ENCODE peak calls at places on chromosomes 1 and 21, in five cellular contexts. W is IMR-90; V is activated T-cell treated with anti-CD3 and anti-CD28 coated beads for 1 hour; I is HT1080; U is stimulated activated CD8-positive, alpha-beta memory T cell treated with anti-CD3 and anti-CD28 coated beads, Interleukin-7, amount 100 ng/mL, for 24 hours. D is an unnamed sample.

GRCh38 chr1:29166291-29166878 is 15.3 kb downstream of the SRSF4 start:
- DNase-seq in V (no peak), W (no peak), I (no peak), U (no peak), D (no peak)

GRCh38 chr21:17578162-17578561 is 34.5 kb downstream of the BTG3 start:
- DNase-seq in I (no peak), W (no peak), V (no peak), U (no peak), D (no peak)

GRCh38 chr1:182032251-182032650 is 29.3 kb downstream of the ZNF648 start:
- DNase-seq in W (no peak), U (no peak), V (no peak), I (peak; percentile 10), D (no peak)

GRCh38 chr1:156155760-156156495 is 2.5 kb downstream of the SEMA4A start:
- DNase-seq in W (no peak), U (no peak), V (no peak), I (no peak), D (no peak)

GRCh38 chr1:209875510-209875909 is 47.7 kb downstream of the UTP25 start:
- DNase-seq in I (peak; percentile 77), V (no peak), U (no peak), W (peak; percentile 67), D (no peak)

GRCh38 chr1:16017461-16018303 is at the start of gene HSPB7:
- DNase-seq in I (no peak), V (no peak), W (peak; percentile 52), U (no peak), D (no peak)

GRCh38 chr21:22062472-22063139 is 1064.4 kb downstream of the NCAM2 start:
- DNase-seq in W (no peak), I (no peak), V (no peak), U (no peak), D (no peak)

GRCh38 chr1:116820362-116820761 is 66.1 kb downstream of the CD2 start:
- DNase-seq in I (peak; percentile 88), V (no peak), W (peak; percentile 80), U (no peak), D (no peak)

GRCh38 chr1:206568256-206568655 is 44.0 kb downstream of the EIF2D start:
- DNase-seq in W (no peak), V (no peak), I (peak; percentile 96), U (no peak), D (no peak)

GRCh38 chr1:185075476-185075875 is 30.1 kb downstream of the RNF2 start:
- DNase-seq in V (no peak), W (no peak), U (no peak), I (no peak), D (no peak)

GRCh38 chr1:24727490-24728214 is 17.6 kb upstream of the CLIC4 start:
- DNase-seq in W (peak; percentile 93), U (no peak), I (peak; percentile 52), V (no peak), D (no peak)

GRCh38 chr1:211788626-211789025 is 41.9 kb downstream of the LPGAT1 start:
- DNase-seq in U (no peak), I (no peak), V (no peak), W (peak; percentile 50), D (no peak)

GRCh38 chr1:32900956-32901822 is at the start of gene TMEM54:
- DNase-seq in U (no peak), W (peak; percentile 15), V (no peak), I (no peak), D (no peak)

GRCh38 chr1:166925791-166926483 is 49.4 kb downstream of the ILDR2 start:
- DNase-seq in I (peak; percentile 87), V (no peak), U (no peak), W (peak; percentile 39), D (no peak)

GRCh38 chr1:114671939-114672275 is 2.1 kb upstream of the DENND2C start:
- DNase-seq in W (no peak), V (no peak), U (no peak), I (no peak), D (no peak)

GRCh38 chr1:156945881-156946661 is 25.6 kb downstream of the LRRC71 start:
- DNase-seq in W (peak; percentile 60), V (no peak), I (peak; percentile 83), U (no peak), D (no peak)

GRCh38 chr1:1535989-1536937 is 4.2 kb downstream of the TMEM240 start:
- DNase-seq in V (no peak), I (no peak), W (no peak), U (no peak), D (no peak)

GRCh38 chr1:5821496-5822176 is 170.6 kb downstream of the NPHP4 start:
- DNase-seq in V (no peak), W (no peak), I (no peak), U (no peak), D (no peak)

GRCh38 chr1:202837746-202838145 is 27.0 kb downstream of the PCAT6 start:
- DNase-seq in U (no peak), W (no peak), I (no peak), V (no peak), D (no peak)

GRCh38 chr1:33849206-33849605 is 14.7 kb upstream of the HMGB4 start:
- DNase-seq in W (no peak), U (no peak), I (peak; percentile 7), V (no peak), D (no peak)

GRCh38 chr1:192610114-192610958 is 25.6 kb upstream of the RGS13 start:
- DNase-seq in V (no peak), U (no peak), W (peak; percentile 45), I (no peak), D (no peak)

GRCh38 chr21:37915941-37916794 is at the start of gene KCNJ6:
- DNase-seq in U (no peak), V (no peak), W (peak; percentile 52), I (peak; percentile 4), D (no peak)

GRCh38 chr1:150507912-150508864 is at the start of gene ECM1:
- DNase-seq in U (no peak), I (peak; percentile 88), W (peak; percentile 84), V (no peak), D (no peak)

GRCh38 chr1:113201560-113201959 is 128.6 kb downstream of the LRIG2 start:
- DNase-seq in I (no peak), V (no peak), W (no peak), U (no peak), D (no peak)

GRCh38 chr1:198876371-198876871 is 237.6 kb downstream of the PTPRC start:
- DNase-seq in W (no peak), U (no peak), V (no peak), I (no peak), D (no peak)

GRCh38 chr1:203017707-203018106 is 8.6 kb upstream of the PPFIA4 start:
- DNase-seq in W (no peak), U (no peak), V (no peak), I (no peak), D (no peak)

GRCh38 chr1:89260575-89261275 is 11.9 kb downstream of the GBP5 start:
- DNase-seq in V (no peak), U (no peak), I (peak; percentile 58), W (no peak), D (no peak)

GRCh38 chr1:220808501-220809186 is 21.9 kb downstream of the MTARC1 start:
- DNase-seq in V (no peak), U (no peak), I (peak; percentile 85), W (no peak), D (no peak)

GRCh38 chr1:119081705-119082104 is 58.7 kb downstream of the WARS2 start:
- DNase-seq in I (no peak), U (no peak), V (no peak), W (no peak), D (no peak)

GRCh38 chr1:234322979-234323378 is 50.3 kb upstream of the COA6 start:
- DNase-seq in I (peak; percentile 25), U (peak; percentile 11), W (peak; percentile 17), V (peak; percentile 44), D (peak; percentile 53)

GRCh38 chr1:54871275-54872040 is 15.5 kb downstream of the DHCR24 start:
- DNase-seq in U (no peak), W (no peak), I (no peak), V (no peak), D (no peak)

GRCh38 chr1:180632326-180633088 is 685 bp downstream of the XPR1 start:
- DNase-seq in U (peak; percentile 21), W (no peak), I (peak; percentile 19), V (peak; percentile 53), D (no peak)

GRCh38 chr1:153400244-153400643 is 9.4 kb upstream of the S100A8 start:
- DNase-seq in I (no peak), U (no peak), V (no peak), W (no peak), D (no peak)

GRCh38 chr1:58929667-58930325 is 145.9 kb upstream of the JUN start:
- DNase-seq in W (no peak), V (peak; percentile 33), U (no peak), I (peak; percentile 56), D (no peak)